ENCODE peak calls at places on chromosomes 7 and 10, in five cellular contexts. P is GM12878, K is IMR-90, Q is K562, I is HepG2. U is an unnamed sample.
A peak's percentile ranks its signal among the peaks of the same experiment; 100 is the strongest.

GRCh38 chr7:110358028-110358427 is 732.9 kb upstream of the LRRN3 start:
- DNase-seq in P (no peak), K (peak; percentile 86), Q (no peak), I (no peak), U (no peak)

GRCh38 chr10:126940670-126941069 is 35.4 kb downstream of the DOCK1 start:
- DNase-seq in P (no peak), K (no peak), Q (no peak), I (no peak), U (no peak)

GRCh38 chr7:116236020-116236630 is 25.8 kb downstream of the TES start:
- DNase-seq in P (no peak), K (peak; percentile 65), Q (peak; percentile 40), I (peak; percentile 51), U (peak; percentile 35)

GRCh38 chr7:33379891-33380525 is 250.6 kb downstream of the BBS9 start:
- DNase-seq in P (no peak), K (no peak), Q (no peak), I (no peak), U (no peak)

GRCh38 chr10:98047009-98047741 is 16.8 kb upstream of the CRTAC1 start:
- DNase-seq in P (no peak), K (no peak), Q (no peak), I (no peak), U (no peak)

GRCh38 chr10:28991738-28992270 is 297.1 kb upstream of the LYZL1 start:
- DNase-seq in P (no peak), K (peak; percentile 53), Q (peak; percentile 69), I (peak; percentile 50), U (peak; percentile 48)

GRCh38 chr7:155190608-155191536 is 106.8 kb upstream of the INSIG1 start:
- DNase-seq in P (no peak), K (no peak), Q (peak; percentile 91), I (no peak), U (peak; percentile 94)

GRCh38 chr10:132714096-132714721 is 71.7 kb downstream of the NKX6-2 start:
- DNase-seq in P (no peak), K (no peak), Q (no peak), I (no peak), U (no peak)

GRCh38 chr10:2660300-2660699 is 407.0 kb upstream of the PFKP start:
- DNase-seq in P (no peak), K (no peak), Q (no peak), I (no peak), U (no peak)

GRCh38 chr7:124764847-124765400 is 668 bp downstream of the GPR37 start:
- DNase-seq in P (no peak), K (peak; percentile 5), Q (no peak), I (no peak), U (peak; percentile 74)

GRCh38 chr10:71282323-71282680 is 36.8 kb upstream of the SLC29A3 start:
- DNase-seq in P (no peak), K (no peak), Q (no peak), I (no peak), U (no peak)

GRCh38 chr10:43045246-43045621 is 31.6 kb upstream of the RET start:
- DNase-seq in P (no peak), K (no peak), Q (no peak), I (no peak), U (peak; percentile 19)

GRCh38 chr10:103618575-103619423 is 125.3 kb downstream of the NEURL1 start:
- DNase-seq in P (no peak), K (no peak), Q (peak; percentile 75), I (no peak), U (peak; percentile 95)

GRCh38 chr10:119348516-119349240 is 141.3 kb downstream of the GRK5 start:
- DNase-seq in P (no peak), K (peak; percentile 54), Q (no peak), I (no peak), U (no peak)

GRCh38 chr10:70774810-70775678 is 10.1 kb downstream of the TBATA start:
- DNase-seq in P (no peak), K (no peak), Q (no peak), I (peak; percentile 8), U (peak; percentile 12)

GRCh38 chr7:43490016-43490415 is 92.9 kb upstream of the STK17A start:
- DNase-seq in P (no peak), K (no peak), Q (no peak), I (no peak), U (no peak)

DNA sequence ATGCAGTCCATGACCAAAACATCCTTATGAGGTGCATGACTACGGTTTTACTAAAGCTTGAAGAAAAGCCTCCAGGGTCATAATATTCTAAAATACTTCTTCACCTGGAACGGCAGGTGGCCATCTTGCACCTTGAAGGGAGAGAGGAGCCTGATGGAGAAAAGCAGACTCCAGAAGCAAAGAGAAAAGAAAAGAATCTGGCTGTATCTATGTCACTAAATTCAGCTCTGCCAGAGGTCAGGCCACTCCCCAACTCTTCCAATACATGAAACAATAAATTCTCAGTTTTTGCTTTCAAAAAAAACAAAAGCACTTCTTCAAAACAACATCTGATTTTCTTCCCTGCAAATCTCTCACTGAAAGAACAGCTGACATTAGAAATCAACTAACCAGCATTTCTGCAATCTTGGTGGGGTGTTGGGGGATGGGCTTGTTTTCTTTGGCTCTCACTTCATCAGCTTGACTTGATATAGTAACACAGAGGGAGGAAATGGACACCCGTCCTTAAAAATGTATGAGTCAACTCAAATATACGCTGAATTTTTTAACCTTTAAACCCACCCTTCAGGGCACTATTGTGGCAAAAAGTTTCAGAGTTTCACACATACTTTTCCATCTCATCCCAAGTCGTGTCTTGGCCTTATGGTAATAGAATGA is 21.6 kb downstream of the HIBADH start:
- DNase-seq in P (no peak), K (peak; percentile 49), Q (no peak), I (peak; percentile 44), U (no peak)
- TF ChIP-seq MXI1 in P (no peak), K (no peak), Q (no peak), I (no peak), U (no peak)

DNA sequence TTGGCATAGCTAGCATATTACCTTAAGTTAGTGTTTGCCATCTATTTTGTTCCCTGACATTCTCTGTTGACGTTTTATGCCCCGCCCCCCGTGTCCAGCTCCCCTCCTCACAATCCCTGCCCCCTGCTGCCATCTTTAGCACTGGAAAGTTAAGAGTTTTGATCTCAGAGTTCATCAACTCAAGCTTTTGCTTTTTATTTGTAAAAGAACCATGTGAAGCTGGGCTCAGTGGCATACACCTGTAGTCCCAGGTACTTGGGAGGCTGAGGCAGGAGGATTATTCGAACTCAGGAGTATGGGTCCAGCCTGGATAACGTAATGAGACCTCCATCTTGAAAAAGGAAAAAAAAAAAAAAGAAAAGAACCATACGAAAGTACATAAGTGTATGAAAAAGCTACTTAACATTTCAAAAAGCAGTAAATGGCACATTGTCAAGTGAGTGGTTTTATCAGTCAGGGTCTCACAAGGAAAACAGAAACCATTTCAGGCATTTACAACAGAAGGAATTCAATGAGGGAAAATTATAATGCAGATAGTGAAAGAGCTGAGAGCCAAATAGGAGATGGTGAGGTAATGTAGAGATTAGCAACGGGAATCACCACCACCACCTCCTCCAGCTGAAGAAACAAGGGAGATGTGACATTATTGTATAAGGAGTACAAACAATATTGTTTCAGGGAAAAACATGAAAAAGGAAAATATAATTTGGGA is 64.9 kb downstream of the MCU start:
- DNase-seq in P (no peak), K (peak; percentile 50), Q (no peak), I (no peak), U (no peak)
- H3K4me1 ChIP-seq in P (peaks cover 4% of the 10 kb centered on the region), K (peaks cover 2% of the 10 kb centered on the region), Q (peaks cover 4% of the 10 kb centered on the region), I (no peaks in the 10 kb centered on the region), U (no peaks in the 10 kb centered on the region)

GRCh38 chr7:2754086-2754485 is 66.1 kb downstream of the AMZ1 start:
- DNase-seq in P (no peak), K (no peak), Q (no peak), I (no peak), U (no peak)
- TF ChIP-seq MXI1 in P (no peak), K (no peak), Q (no peak), I (no peak), U (no peak)

GRCh38 chr7:5695709-5696345 is 85.6 kb downstream of the RNF216 start:
- DNase-seq in P (no peak), K (peak; percentile 84), Q (no peak), I (no peak), U (no peak)
- H3K4me1 ChIP-seq in P (peaks cover 90% of the 10 kb centered on the region), K (peaks cover 56% of the 10 kb centered on the region), Q (peaks cover 15% of the 10 kb centered on the region), I (peaks cover 31% of the 10 kb centered on the region), U (peaks cover 47% of the 10 kb centered on the region)

DNA sequence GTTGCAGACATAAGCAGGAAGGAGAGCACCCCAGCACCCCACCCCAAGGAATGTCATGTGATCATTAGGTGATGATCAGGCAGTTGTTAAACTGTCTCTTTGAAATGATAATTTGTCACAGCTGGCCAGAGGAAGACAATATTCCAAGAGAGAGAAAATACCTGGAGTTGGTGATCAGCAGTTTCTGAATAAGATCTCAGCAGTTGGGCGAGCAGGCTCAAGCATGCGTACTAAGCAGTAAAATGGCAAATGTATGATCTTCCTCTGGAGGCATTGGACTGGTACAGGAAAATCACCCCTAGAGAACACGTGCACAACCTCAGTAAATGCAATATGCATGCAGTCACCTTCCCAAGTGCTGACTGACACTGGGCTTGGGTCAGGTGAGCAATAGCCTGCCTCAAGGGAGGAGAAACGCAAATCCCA is 250.1 kb upstream of the MBL2 start:
- DNase-seq in P (no peak), K (no peak), Q (no peak), I (no peak), U (no peak)
- TF ChIP-seq MXI1 in P (no peak), K (no peak), Q (no peak), I (no peak), U (no peak)